ENCODE peak calls at places on chromosomes 1 and 21, in nine cellular contexts. X, M, T, C, A, B, K, R and V are unnamed samples.
A peak's percentile ranks its signal among the peaks of the same experiment; 100 is the strongest.

GRCh38 chr1:109398343-109399225 is 866 bp upstream of the SORT1 start:
- DNase-seq in R (no peak), B (no peak), C (no peak), K (no peak), T (no peak), X (no peak), A (no peak), M (no peak), V (no peak)

GRCh38 chr1:60277269-60277668 is 203.7 kb upstream of the C1orf87 start:
- DNase-seq in R (no peak), T (no peak), C (no peak), K (no peak), A (no peak), M (no peak), X (no peak), B (no peak), V (no peak)

GRCh38 chr1:96362623-96363022 is 359.0 kb upstream of the PTBP2 start:
- DNase-seq in K (no peak), X (no peak), B (no peak), C (no peak), M (peak; percentile 47), R (no peak), T (no peak), A (no peak), V (no peak)

GRCh38 chr1:20666804-20667203 is 5.6 kb upstream of the DDOST start:
- DNase-seq in C (no peak), T (no peak), B (no peak), M (peak; percentile 46), X (no peak), K (no peak), R (no peak), A (no peak), V (no peak)

GRCh38 chr1:175830500-175830899 is 87.1 kb upstream of the TNR start:
- DNase-seq in X (no peak), M (no peak), A (no peak), K (no peak), B (no peak), C (no peak), T (no peak), R (no peak), V (no peak)

GRCh38 chr1:91700332-91700731 is 185.6 kb downstream of the TGFBR3 start:
- DNase-seq in X (no peak), C (no peak), R (no peak), A (no peak), M (no peak), B (no peak), T (no peak), K (no peak), V (no peak)

GRCh38 chr1:109637446-109637845 is 17.8 kb downstream of the AMPD2 start:
- DNase-seq in M (no peak), B (no peak), R (peak; percentile 60), T (no peak), A (peak; percentile 64), K (no peak), C (peak; percentile 10), X (no peak), V (peak; percentile 4)

GRCh38 chr1:23639460-23639859 is 52.1 kb upstream of the RPL11 start:
- DNase-seq in X (no peak), K (no peak), M (no peak), C (no peak), R (no peak), B (no peak), A (no peak), T (no peak), V (peak; percentile 71)

GRCh38 chr1:39214998-39215873 is 10.7 kb downstream of the MACF1 start:
- DNase-seq in B (no peak), A (no peak), R (no peak), C (no peak), X (no peak), K (no peak), T (no peak), M (no peak), V (no peak)

DNA sequence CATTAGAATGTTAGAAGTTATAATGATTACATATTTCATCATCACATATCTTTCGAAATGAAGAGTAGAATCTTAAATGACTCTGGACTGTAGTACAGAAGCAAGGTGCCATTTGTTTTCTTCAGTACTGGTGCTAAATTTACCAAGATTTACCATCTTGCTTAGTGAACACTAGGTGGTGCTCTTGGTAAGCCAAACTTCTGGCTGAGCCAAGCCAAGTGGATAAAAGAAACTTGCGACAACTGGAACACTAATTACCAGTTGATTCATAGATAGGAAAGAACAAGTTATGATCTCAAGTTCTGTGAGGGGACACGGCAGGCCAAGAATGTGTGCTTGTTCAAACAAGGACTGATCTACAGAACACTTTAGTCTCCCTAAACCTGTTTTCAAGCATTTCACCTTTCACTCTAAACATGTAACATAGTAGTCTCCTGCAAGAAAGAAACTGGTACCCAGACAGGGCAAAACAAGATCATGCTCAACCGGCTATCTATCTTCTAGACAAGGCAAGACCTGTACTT is 19.8 kb downstream of the SPRTN start:
- DNase-seq in K (no peak), R (no peak), A (no peak), T (no peak), X (no peak), M (peak; percentile 52), B (no peak), C (peak; percentile 33), V (peak; percentile 63)
- TF ChIP-seq POLR2A in K (no peak), R (no peak), A (no peak), T (no peak), X (no peak), M (no peak), B (no peak), C (no peak), V (no peak)

GRCh38 chr1:2269922-2270259 is 41.8 kb downstream of the SKI start:
- DNase-seq in X (no peak), C (no peak), A (no peak), B (no peak), R (no peak), K (peak; percentile 23), M (no peak), T (peak; percentile 78), V (no peak)
- H3K4me3 ChIP-seq in X (no peak overlapping the region), C (no peak overlapping the region), A (no peak overlapping the region), B (no peak overlapping the region), R (no peak overlapping the region), K (no peak overlapping the region), M (no peak overlapping the region), T (no peak overlapping the region), V (no peak overlapping the region)

DNA sequence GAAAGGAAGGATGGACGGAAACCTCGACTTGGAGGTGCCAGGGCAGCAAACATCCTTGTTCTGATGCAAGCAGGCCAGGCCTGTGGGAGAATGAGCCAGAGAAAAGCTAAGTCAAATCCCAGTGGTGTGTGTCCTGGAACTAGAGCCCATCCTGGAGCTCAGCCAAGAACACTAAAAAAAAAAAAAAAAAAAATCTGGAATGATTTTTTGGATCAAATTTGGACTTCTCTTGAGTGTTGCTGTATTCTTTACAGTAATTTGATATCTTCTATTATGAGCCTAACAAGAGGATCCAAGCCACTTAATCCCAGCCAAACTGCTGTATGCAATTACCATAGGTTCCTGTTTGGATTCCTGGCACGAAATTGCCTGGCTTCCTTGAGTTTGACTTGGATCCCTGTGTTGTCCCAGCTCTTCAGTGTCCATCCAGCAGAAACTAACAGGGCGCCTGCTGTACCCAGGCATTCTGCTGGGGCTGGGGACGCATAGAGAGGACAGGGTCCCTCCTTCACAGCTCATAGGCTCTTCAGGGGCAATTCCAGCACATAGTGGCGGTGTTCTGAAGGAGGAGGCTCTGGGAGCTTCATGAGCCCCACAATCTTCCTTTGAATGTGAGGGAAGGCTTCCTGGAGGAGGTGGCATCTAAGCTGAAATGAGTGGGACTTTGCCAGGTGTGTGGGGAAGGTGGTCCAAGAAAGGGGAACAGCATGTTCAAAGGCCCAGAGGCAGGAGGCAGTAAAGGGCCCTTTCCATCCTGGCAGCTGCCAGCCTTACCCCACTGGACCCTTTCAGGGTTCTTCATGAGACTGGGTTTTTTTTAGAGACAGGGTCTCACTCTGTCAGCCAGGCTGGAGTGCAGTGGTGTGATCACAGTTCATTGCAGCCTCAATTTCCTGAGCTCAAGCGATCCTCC is 24.7 kb downstream of the EPHX1 start:
- DNase-seq in R (no peak), C (peak; percentile 55), T (no peak), A (no peak), X (peak; percentile 55), K (peak; percentile 78), M (no peak), B (peak; percentile 44), V (peak; percentile 71)
- H3K27ac ChIP-seq in R (peak overlapping the region; percentile 53), C (peak overlapping the region; percentile 72), T (no peak overlapping the region), A (peak overlapping the region; percentile 64), X (peak overlapping the region; percentile 79), K (peak overlapping the region; percentile 60), M (no peak overlapping the region), B (peak overlapping the region; percentile 61), V (peak overlapping the region; percentile 81)

GRCh38 chr21:33949516-33950424 is 34.2 kb upstream of the ATP5PO start:
- DNase-seq in C (no peak), R (no peak), B (no peak), M (no peak), T (no peak), K (no peak), A (no peak), X (no peak), V (no peak)
- TF ChIP-seq POLR2A in C (no peak), R (no peak), B (no peak), M (no peak), T (no peak), K (no peak), A (no peak), X (no peak), V (no peak)

GRCh38 chr1:33473900-33474299 is 1.5 kb downstream of the ZSCAN20 start:
- DNase-seq in B (no peak), C (no peak), A (no peak), X (no peak), K (no peak), M (no peak), R (no peak), T (no peak), V (no peak)
- H3K4me3 ChIP-seq in B (no peak overlapping the region), C (no peak overlapping the region), A (no peak overlapping the region), X (no peak overlapping the region), K (no peak overlapping the region), M (no peak overlapping the region), R (no peak overlapping the region), T (no peak overlapping the region), V (no peak overlapping the region)

DNA sequence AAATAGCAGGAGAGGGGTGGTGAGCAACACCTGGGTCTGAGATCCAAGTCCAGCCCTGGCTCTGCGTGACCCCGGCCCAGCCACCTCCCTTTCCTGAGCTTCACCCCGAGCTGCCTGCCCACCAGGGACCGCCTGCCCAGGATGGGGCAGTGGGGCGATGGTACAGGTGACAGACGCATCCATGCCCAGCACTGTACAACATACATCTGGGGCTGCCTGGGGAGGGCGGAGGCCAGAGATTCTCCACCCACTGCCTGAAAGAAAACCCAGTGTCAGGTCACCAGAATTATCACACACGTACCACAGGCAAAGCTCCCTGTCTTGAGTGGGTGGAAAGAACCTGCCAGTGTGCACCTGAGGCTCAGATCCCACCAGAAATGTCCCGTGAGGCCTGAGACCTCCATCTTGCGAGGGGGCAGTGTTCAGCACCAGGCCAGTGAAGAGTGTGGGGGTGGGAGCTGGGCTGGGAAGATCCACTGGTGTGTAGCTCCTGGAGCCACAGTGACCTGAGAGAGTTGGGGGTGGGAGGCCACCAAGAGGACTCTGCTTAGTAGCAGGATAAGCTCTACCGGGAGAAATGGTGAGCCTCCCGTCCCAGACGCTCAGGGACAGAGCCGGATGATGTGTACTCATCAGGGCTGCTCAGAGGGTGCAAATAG is 81.5 kb downstream of the DMRTB1 start:
- DNase-seq in K (no peak), R (no peak), M (no peak), A (no peak), B (no peak), C (no peak), X (no peak), T (peak; percentile 40), V (no peak)
- H3K27ac ChIP-seq in K (no peak overlapping the region), R (no peak overlapping the region), M (peak overlapping the region; percentile 90), A (no peak overlapping the region), B (no peak overlapping the region), C (no peak overlapping the region), X (no peak overlapping the region), T (no peak overlapping the region), V (no peak overlapping the region)

GRCh38 chr1:43171876-43172531 is at the start of the genes CFAP57 and EBNA1BP2:
- DNase-seq in T (peak; percentile 90), B (peak; percentile 79), K (peak; percentile 87), M (peak; percentile 87), R (peak; percentile 98), X (peak; percentile 91), C (peak; percentile 92), A (peak; percentile 94), V (peak; percentile 79)
- TF ChIP-seq POLR2A in T (peak; percentile 43), B (no peak), K (no peak), M (peak; percentile 75), R (no peak), X (no peak), C (no peak), A (no peak), V (peak; percentile 29)